ENCODE peak calls at places on chromosome 4, in five cellular contexts. A, P, J, W and U are unnamed samples.
A peak's percentile ranks its signal among the peaks of the same experiment; 100 is the strongest.

GRCh38 chr4:76706581-76706980 is 191.4 kb downstream of the SOWAHB start:
- DNase-seq in A (no peak), W (no peak), J (no peak), P (no peak), U (no peak)

GRCh38 chr4:184237612-184238011 is 19.9 kb upstream of the ENPP6 start:
- DNase-seq in P (no peak), J (no peak), A (no peak), W (no peak), U (no peak)

GRCh38 chr4:68272860-68273259 is 27.4 kb upstream of the TMPRSS11B start:
- DNase-seq in W (no peak), J (no peak), A (no peak), P (no peak), U (no peak)

GRCh38 chr4:20176881-20177280 is 74.8 kb upstream of the SLIT2 start:
- DNase-seq in W (no peak), A (no peak), P (no peak), J (no peak), U (no peak)

GRCh38 chr4:13922873-13923645 is 295.5 kb upstream of the BOD1L1 start:
- DNase-seq in A (no peak), J (no peak), W (no peak), P (no peak), U (no peak)

GRCh38 chr4:173436866-173437265 is 38.0 kb upstream of the SCRG1 start:
- DNase-seq in A (no peak), W (no peak), P (no peak), J (no peak), U (no peak)

GRCh38 chr4:5206391-5206790 is 155.1 kb downstream of the STK32B start:
- DNase-seq in W (no peak), J (peak; percentile 84), A (no peak), P (no peak), U (no peak)

GRCh38 chr4:163548481-163549243 is 54.2 kb downstream of the TMA16 start:
- DNase-seq in W (no peak), A (no peak), P (peak; percentile 18), J (peak; percentile 27), U (no peak)

GRCh38 chr4:28357985-28358384 is 1497.3 kb downstream of the STIM2 start:
- DNase-seq in J (no peak), W (no peak), P (no peak), A (no peak), U (no peak)

DNA sequence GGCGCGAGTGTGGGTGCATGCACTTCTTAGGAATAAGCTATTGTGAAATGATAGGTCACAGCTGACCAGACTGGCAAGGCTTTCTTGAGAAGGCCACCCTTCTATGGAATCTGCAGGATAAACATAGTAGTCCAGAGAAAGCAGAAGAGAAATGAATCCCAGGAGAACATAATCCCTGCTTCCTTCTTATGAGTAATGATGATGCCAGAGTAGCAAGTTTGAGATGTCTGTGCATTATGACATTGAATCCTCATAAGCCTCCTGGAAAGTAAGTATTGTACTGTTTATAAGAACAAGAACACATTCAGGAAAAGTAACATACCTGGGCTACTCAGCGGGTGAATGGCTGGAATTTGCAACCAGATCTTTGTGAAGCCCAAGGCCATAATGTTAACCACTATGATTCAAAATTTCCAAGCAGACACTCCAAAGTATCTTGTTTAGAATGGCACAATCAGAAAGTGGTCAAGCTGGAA is 272.1 kb upstream of the HS3ST1 start:
- DNase-seq in J (no peak), P (no peak), A (no peak), W (no peak), U (no peak)
- TF ChIP-seq CTCF in J (no peak), P (no peak), A (no peak), W (no peak), U (no peak)

DNA sequence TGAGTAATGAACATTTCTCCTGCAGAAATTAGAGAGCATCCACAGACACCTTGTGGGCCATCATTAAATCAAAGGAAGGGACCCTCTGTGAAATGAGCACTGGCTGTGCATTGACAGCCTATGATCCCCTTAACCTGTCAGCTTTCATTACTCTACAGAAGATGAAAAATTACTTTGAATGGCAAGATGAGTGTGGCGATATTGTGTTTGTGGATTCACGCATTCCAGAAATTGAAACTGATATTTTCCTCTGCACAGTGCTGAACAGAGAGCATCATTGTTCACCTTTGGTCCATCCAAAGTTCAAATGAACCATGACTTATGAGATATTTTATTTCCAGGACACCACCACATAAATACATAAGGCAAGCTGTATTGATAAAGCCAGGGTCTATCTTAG is 374.8 kb upstream of the ANXA10 start:
- DNase-seq in J (no peak), P (no peak), W (no peak), A (no peak), U (no peak)
- TF ChIP-seq CTCF in J (no peak), P (no peak), W (no peak), A (no peak), U (no peak)

GRCh38 chr4:182143822-182144620 is 99.2 kb upstream of the TENM3 start:
- DNase-seq in A (peak; percentile 51), J (peak; percentile 19), P (no peak), W (no peak), U (no peak)

GRCh38 chr4:182141046-182141445 is 102.2 kb upstream of the TENM3 start:
- DNase-seq in P (no peak), W (no peak), A (no peak), J (no peak), U (no peak)

GRCh38 chr4:182141623-182142022 is 101.6 kb upstream of the TENM3 start:
- DNase-seq in W (no peak), A (no peak), P (no peak), J (no peak), U (no peak)

GRCh38 chr4:182143086-182143821 is 99.9 kb upstream of the TENM3 start:
- DNase-seq in A (peak; percentile 18), P (no peak), W (no peak), J (no peak), U (no peak)

DNA sequence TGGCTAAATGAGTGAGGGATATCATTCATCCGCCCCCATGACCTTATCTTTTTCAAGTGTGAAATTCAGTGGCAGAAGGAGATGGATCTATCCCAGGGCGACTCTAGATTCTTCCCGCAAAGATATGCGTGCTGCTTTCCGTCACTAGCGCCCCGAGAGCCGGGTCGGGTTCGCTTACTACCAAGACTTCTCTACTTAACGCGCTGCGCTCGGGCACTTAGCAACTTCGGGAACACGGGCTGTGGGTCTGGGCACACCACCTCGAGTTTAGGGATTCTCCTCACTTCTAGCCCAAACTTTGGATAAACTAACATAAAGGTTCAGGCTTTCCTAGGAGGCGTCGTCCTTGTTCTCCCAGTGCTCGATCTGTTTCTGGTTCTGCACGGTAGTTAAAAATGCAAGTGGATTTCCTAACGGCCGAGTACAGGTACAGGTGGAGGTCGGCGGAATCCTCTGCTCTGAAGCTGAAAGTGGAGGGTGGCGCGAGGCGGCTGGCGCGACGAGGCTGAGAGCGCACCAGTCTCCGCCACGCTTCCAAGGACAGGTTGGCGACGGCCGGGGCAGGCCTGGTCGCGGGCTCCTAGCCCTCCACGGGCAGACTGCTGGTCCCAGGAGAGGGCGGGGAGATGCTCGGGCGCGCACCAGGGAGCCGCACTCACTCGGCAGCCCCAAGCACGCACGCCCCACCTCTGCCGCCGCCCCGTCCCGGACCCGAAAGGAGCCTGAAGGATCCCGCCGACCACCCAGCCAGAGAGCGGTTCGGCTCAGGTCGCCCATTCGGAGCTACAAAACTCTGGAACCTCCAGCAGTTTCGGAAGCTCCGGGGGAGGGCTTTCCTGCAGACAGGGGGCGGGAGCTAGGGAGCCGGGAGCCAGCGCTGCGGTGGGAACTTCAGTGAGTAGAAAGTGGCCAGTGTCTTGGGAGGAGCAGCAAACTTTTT is 100.8 kb upstream of the TENM3 start:
- DNase-seq in P (no peak), A (peak; percentile 31), W (no peak), J (no peak), U (no peak)
- TF ChIP-seq CTCF in P (no peak), A (no peak), W (no peak), J (no peak), U (no peak)

DNA sequence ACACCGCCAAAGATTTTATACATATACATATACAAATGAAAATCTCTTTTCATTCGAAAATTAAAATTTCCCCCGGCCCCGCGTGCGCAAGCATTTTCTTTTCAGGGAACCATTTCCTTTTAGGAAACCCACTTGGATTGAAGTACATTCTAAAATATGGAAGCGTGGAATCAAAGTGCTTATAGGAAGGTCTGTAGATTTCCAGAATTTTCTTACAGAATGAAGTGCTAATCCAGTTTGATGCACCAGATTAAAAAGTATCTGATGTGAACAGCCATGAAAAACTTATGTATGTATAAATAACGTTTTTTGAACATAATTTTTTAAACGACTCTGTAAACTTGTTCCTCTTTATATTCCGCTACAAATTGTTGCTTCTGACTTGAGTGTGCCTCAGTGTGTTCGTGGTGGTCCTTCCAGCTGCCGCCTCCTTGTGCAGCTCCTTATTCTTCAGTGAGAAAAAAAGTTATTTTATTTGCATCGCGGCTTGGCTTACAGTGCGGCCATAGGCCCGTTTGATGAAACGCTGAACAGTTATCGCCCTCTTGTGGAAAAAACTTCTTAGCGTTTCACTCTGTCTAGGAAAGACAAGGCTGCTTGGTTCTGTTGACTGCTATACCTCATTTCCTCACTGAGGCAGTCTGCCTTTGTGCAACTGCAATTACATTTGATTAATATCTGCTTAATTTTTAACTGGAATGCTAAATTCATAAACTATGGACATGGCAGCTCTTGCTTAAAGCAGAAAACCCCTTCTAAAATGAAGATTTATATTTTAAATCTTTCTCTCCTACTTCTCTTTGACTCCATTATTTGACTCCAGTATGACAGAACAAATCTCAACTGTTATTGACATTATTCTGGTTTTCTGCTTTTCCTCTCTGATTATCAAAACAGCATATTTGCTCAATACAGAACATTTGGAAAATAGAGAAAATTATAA is 4.7 kb upstream of the NKX6-1 start:
- DNase-seq in A (no peak), P (peak; percentile 61), W (no peak), J (peak; percentile 42), U (no peak)
- TF ChIP-seq CTCF in A (peak; percentile 87), P (peak; percentile 76), W (no peak), J (peak; percentile 76), U (no peak)

DNA sequence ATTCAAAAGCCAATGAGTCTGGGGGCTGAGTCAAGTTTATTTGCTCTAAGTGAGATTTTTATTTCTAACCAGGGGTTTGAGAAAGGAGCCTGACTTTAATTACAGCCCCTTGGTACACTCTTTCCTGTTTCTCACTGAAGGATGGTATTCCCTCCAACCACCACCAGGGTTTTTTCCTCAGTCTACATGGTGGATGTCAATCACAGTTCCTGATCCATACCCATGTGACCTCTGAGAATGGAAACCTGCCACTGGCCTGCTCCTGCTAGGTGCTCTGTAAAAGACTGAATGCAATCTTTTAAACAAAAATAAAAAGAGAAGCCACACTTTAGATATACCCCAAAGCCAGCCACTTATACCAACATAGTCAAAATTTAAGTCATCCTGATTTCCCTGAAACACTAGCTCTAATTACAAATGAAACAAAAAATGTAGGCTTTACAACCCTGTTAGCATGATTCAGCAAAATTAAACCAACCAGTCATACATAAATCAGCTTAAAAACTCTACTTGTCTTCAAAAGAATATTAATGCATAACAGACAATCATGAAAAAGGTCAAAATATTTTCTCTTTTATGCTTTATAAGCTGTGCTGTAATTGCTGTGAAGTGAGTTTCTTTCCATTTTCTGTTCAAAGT is 112.1 kb upstream of the NWD2 start:
- DNase-seq in J (no peak), P (peak; percentile 11), A (no peak), W (no peak), U (no peak)
- TF ChIP-seq CTCF in J (no peak), P (no peak), A (peak; percentile 48), W (no peak), U (no peak)

DNA sequence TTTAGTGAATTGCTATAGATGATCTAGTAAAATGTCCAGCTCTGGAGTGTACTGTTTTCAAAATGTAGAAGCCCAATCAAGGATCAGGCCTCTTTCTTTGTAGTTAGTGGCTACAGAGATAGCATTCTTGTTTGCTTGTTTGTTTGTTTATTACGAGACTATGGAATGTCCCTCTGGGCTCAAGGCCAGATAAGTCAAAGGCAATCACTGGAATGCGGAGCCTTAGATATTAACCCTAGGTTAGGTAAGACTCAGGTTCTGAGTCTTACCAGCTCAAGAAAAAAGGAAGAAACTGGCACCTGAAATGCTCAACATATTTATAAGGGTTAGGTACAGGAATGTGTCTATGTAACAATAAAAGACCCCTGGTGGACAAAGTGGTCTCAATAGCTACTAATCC is 261.5 kb downstream of the SLC7A11 start:
- DNase-seq in A (no peak), J (no peak), W (no peak), P (no peak), U (no peak)
- TF ChIP-seq CTCF in A (no peak), J (no peak), W (no peak), P (no peak), U (no peak)

GRCh38 chr4:15215118-15215517 is 212.7 kb upstream of the C1QTNF7 start:
- DNase-seq in W (no peak), A (no peak), P (no peak), J (no peak), U (no peak)
- TF ChIP-seq CTCF in W (no peak), A (no peak), P (no peak), J (no peak), U (no peak)